ENCODE peak calls at places on chromosomes 6 and 20, in five cellular contexts. W, N, V, I and D are unnamed samples.

GRCh38 chr6:104640141-104640700 is 219.5 kb downstream of the HACE1 start:
- DNase-seq in V (no peak), N (no peak), I (peak; percentile 43), W (no peak), D (no peak)

GRCh38 chr20:4073852-4074741 is 58.7 kb upstream of the RNF24 start:
- DNase-seq in I (no peak), N (no peak), V (no peak), W (no peak), D (no peak)

GRCh38 chr20:8589956-8590355 is 457.9 kb downstream of the PLCB1 start:
- DNase-seq in N (no peak), I (no peak), W (no peak), V (no peak), D (no peak)

GRCh38 chr6:50707652-50708325 is 5.5 kb upstream of the TFAP2D start:
- DNase-seq in I (peak; percentile 7), N (no peak), W (no peak), V (no peak), D (no peak)

GRCh38 chr6:149940673-149940984 is 1.2 kb upstream of the ULBP2 start:
- DNase-seq in N (peak; percentile 38), W (no peak), I (no peak), V (no peak), D (no peak)

GRCh38 chr6:136609878-136610706 is 59.9 kb upstream of the MAP7 start:
- DNase-seq in W (peak; percentile 98), N (no peak), V (no peak), I (peak; percentile 98), D (no peak)

GRCh38 chr6:6811151-6812002 is 222.9 kb downstream of the LY86 start:
- DNase-seq in N (no peak), I (peak; percentile 80), W (no peak), V (peak; percentile 59), D (no peak)

GRCh38 chr20:39676857-39677351 is 714.8 kb downstream of the DHX35 start:
- DNase-seq in I (peak; percentile 11), N (no peak), W (no peak), V (no peak), D (no peak)

GRCh38 chr6:156167289-156168076 is 609.7 kb upstream of the ARID1B start:
- DNase-seq in N (no peak), W (peak; percentile 26), V (no peak), I (peak; percentile 37), D (no peak)

GRCh38 chr20:50372770-50373088 is 137.5 kb upstream of the PTPN1 start:
- DNase-seq in V (no peak), W (no peak), I (no peak), N (no peak), D (no peak)

GRCh38 chr6:89079611-89080213 is 839 bp upstream of the PNRC1 start:
- DNase-seq in W (no peak), N (no peak), I (peak; percentile 86), V (peak; percentile 77), D (peak; percentile 34)

GRCh38 chr20:62702886-62703852 is 5.5 kb upstream of the NTSR1 start:
- DNase-seq in I (peak; percentile 74), V (no peak), W (peak; percentile 72), N (no peak), D (no peak)

GRCh38 chr6:153484056-153484455 is 353.0 kb upstream of the RGS17 start:
- DNase-seq in W (no peak), V (no peak), N (no peak), I (no peak), D (no peak)

GRCh38 chr20:23928788-23929187 is 49.2 kb upstream of the CST5 start:
- DNase-seq in I (no peak), V (peak; percentile 41), N (no peak), W (no peak), D (peak; percentile 27)

GRCh38 chr20:45138451-45139300 is 14.4 kb upstream of the WFDC12 start:
- DNase-seq in N (peak; percentile 88), W (no peak), I (peak; percentile 42), V (peak; percentile 13), D (no peak)

GRCh38 chr6:82259389-82259788 is 11.8 kb upstream of the IBTK start:
- DNase-seq in W (no peak), N (no peak), I (no peak), V (no peak), D (no peak)

GRCh38 chr6:118709859-118710350 is 58.5 kb upstream of the CEP85L start:
- DNase-seq in W (peak; percentile 41), I (peak; percentile 75), N (no peak), V (peak; percentile 84), D (peak; percentile 24)

GRCh38 chr20:24027229-24027628 is 38.6 kb upstream of the GGTLC1 start:
- DNase-seq in W (no peak), V (peak; percentile 80), N (no peak), I (peak; percentile 76), D (peak; percentile 34)

GRCh38 chr6:45676376-45676775 is 298.6 kb upstream of the SUPT3H start:
- DNase-seq in I (no peak), W (no peak), V (no peak), N (no peak), D (no peak)

DNA sequence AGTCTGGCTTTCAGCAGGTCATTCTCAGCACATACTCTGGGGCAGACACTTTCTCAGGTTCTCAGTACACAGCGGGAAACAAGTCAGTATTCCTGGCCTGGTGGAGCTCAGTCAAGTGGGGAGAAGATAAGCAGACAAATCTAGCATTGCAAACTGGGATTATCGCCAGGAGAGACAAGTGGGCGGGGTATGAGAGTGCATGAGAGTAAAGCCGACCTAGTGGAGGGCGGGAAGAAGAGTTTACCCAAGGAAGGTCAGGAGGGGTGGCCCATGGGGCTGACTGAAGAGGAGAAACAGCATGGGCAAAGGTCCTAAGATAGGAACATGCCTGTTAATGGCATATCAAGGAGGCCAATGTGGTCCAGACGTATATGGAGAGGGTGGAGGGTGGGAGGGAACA is 12.3 kb upstream of the CSNK2A1 start:
- DNase-seq in W (no peak), I (peak; percentile 50), V (no peak), N (no peak), D (no peak)
- H3K9me3 ChIP-seq in W (no peaks in the 10 kb centered on the region), I (no peaks in the 10 kb centered on the region), V (no peaks in the 10 kb centered on the region), N (no peaks in the 10 kb centered on the region), D (no peaks in the 10 kb centered on the region)

GRCh38 chr6:27452496-27452897 is 20.4 kb downstream of the ZNF184 start:
- DNase-seq in V (no peak), N (no peak), W (no peak), I (no peak), D (no peak)
- H3K9me3 ChIP-seq in V (peaks cover 97% of the 10 kb centered on the region), N (peaks cover 76% of the 10 kb centered on the region), W (peaks cover 30% of the 10 kb centered on the region), I (peaks cover 11% of the 10 kb centered on the region), D (peaks cover 80% of the 10 kb centered on the region)

GRCh38 chr6:77512554-77512953 is 49.3 kb upstream of the HTR1B start:
- DNase-seq in W (no peak), N (no peak), I (no peak), V (no peak), D (no peak)

DNA sequence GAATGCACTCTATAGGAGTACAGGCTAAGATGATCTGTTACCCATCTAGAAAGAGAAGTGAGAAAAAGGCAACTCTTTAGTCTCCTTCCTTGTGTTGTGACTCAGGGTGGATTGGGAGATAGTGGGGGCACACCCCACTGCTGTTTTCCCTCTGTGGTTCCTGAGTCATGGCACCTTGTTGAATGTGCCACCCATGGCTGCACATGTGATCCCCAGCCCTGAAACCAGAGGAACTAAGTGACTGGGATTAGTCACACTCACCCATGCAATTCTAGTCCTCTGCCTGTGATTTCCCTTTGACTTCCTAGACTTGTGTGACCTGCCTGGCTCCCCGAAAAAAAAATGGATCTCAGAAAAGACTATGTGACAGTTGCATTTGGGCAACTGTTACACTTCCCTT is 48.6 kb upstream of the HTR1B start:
- DNase-seq in I (no peak), W (no peak), N (no peak), V (no peak), D (no peak)
- H3K9me3 ChIP-seq in I (no peaks in the 10 kb centered on the region), W (no peaks in the 10 kb centered on the region), N (peaks cover 17% of the 10 kb centered on the region), V (no peaks in the 10 kb centered on the region), D (no peaks in the 10 kb centered on the region)

GRCh38 chr20:16556299-16556698 is 16.9 kb downstream of the KIF16B start:
- DNase-seq in V (no peak), W (no peak), N (no peak), I (peak; percentile 57), D (no peak)
- H3K9me3 ChIP-seq in V (no peaks in the 10 kb centered on the region), W (peaks cover 6% of the 10 kb centered on the region), N (no peaks in the 10 kb centered on the region), I (no peaks in the 10 kb centered on the region), D (no peaks in the 10 kb centered on the region)

GRCh38 chr20:56289652-56290051 is 41.1 kb downstream of the MC3R start:
- DNase-seq in N (no peak), V (no peak), W (no peak), I (no peak), D (no peak)

GRCh38 chr20:56285496-56285895 is 37.0 kb downstream of the MC3R start:
- DNase-seq in N (no peak), W (no peak), I (no peak), V (no peak), D (no peak)
- H3K9me3 ChIP-seq in N (peaks cover 3% of the 10 kb centered on the region), W (no peaks in the 10 kb centered on the region), I (peaks cover 2% of the 10 kb centered on the region), V (no peaks in the 10 kb centered on the region), D (no peaks in the 10 kb centered on the region)

DNA sequence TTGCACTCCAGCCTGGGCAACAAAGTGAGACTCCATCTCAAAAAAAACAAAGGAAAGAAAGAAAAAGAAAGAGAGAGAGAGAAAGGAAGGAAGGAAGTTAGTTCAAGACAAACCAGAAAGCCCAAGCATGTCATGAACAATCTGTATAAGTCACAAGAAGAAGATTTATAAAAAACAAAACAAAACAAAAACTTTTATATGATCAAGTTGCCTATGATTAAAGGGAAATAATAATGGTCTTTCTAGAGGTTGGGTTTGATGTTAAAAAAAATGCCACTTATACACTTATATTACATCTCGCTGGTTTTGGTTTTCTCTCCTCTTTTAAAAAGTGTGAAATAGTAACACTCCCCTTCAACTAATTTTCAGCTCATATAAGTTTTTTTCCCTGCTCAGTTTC is 146.2 kb upstream of the CARMIL1 start:
- DNase-seq in W (no peak), N (no peak), I (no peak), V (no peak), D (no peak)
- H3K9me3 ChIP-seq in W (peaks cover 3% of the 10 kb centered on the region), N (no peaks in the 10 kb centered on the region), I (no peaks in the 10 kb centered on the region), V (peaks cover 5% of the 10 kb centered on the region), D (no peaks in the 10 kb centered on the region)

GRCh38 chr6:15620616-15621015 is 42.2 kb downstream of the DTNBP1 start:
- DNase-seq in W (no peak), N (no peak), V (no peak), I (no peak), D (no peak)
- H3K9me3 ChIP-seq in W (no peaks in the 10 kb centered on the region), N (no peaks in the 10 kb centered on the region), V (no peaks in the 10 kb centered on the region), I (no peaks in the 10 kb centered on the region), D (no peaks in the 10 kb centered on the region)

DNA sequence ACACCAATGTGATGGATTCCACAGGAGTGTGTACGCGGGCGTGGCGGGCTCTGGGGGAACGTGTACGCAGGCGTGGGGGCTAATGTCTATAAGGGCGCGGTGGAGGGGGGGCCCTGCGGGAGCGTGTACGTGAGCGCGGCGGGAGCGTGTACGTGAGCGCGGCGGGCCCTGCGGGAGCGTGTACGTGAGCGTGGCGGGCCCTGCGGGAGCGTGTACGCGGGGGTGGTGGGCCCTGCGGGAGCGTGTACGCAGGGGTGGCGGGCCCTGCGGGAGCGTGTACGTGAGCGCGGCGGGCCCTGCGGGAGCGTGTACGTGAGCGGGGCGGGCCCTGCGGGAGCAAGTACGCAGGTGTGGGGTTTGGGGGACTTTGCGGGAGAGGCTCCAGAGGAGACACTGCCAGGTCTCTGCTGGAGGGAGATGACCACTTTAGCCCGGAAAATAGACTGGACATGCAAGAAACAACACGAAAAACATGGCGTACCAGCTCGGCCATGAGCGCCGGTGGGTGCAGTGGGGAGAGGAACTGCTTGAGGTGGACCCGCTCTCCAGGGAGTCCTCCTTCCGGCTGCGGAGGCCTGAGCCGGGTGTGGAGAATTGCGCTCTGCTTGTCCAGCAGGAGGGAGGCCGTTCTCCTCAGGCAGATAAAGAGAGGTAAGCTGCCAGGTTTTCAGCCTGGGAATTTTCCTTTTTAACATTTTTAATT is 27.8 kb upstream of the SMOC2 start:
- DNase-seq in I (no peak), W (no peak), V (no peak), N (peak; percentile 77), D (no peak)
- H3K9me3 ChIP-seq in I (no peaks in the 10 kb centered on the region), W (peaks cover 93% of the 10 kb centered on the region), V (no peaks in the 10 kb centered on the region), N (no peaks in the 10 kb centered on the region), D (no peaks in the 10 kb centered on the region)

GRCh38 chr20:31330893-31331292 is 22.5 kb upstream of the DEFB116 start:
- DNase-seq in W (no peak), N (no peak), I (no peak), V (no peak), D (no peak)
- H3K9me3 ChIP-seq in W (peaks cover 3% of the 10 kb centered on the region), N (no peaks in the 10 kb centered on the region), I (no peaks in the 10 kb centered on the region), V (no peaks in the 10 kb centered on the region), D (no peaks in the 10 kb centered on the region)